ENCODE peak calls at places on chromosome 6, in seven cellular contexts. One of them, this sample, is unnamed.
A peak's percentile ranks its signal among the peaks of the same experiment; 100 is the strongest.

GRCh38 chr6:134111062-134111677 is 58.7 kb upstream of the SLC2A12 start:
- DNase-seq in suprapubic skin: no peak
- DNase-seq in IMR-90: peak; percentile 68
- DNase-seq in transverse colon: peak; percentile 30
- DNase-seq in Peyer's patch: no peak
- DNase-seq in ovary: no peak
- DNase-seq in tibial nerve: no peak
- DNase-seq in this sample: no peak

GRCh38 chr6:162871966-162872365 is 144.2 kb downstream of the PACRG start:
- DNase-seq in suprapubic skin: no peak
- DNase-seq in IMR-90: no peak
- DNase-seq in transverse colon: no peak
- DNase-seq in Peyer's patch: no peak
- DNase-seq in ovary: no peak
- DNase-seq in tibial nerve: no peak
- DNase-seq in this sample: no peak

GRCh38 chr6:137157601-137158000 is 15.8 kb downstream of the IL22RA2 start:
- DNase-seq in suprapubic skin: no peak
- DNase-seq in IMR-90: no peak
- DNase-seq in transverse colon: no peak
- DNase-seq in Peyer's patch: no peak
- DNase-seq in ovary: no peak
- DNase-seq in tibial nerve: no peak
- DNase-seq in this sample: no peak

GRCh38 chr6:53282741-53283140 is 66.0 kb downstream of the ELOVL5 start:
- DNase-seq in suprapubic skin: no peak
- DNase-seq in IMR-90: no peak
- DNase-seq in transverse colon: no peak
- DNase-seq in Peyer's patch: no peak
- DNase-seq in ovary: no peak
- DNase-seq in tibial nerve: no peak
- DNase-seq in this sample: no peak

GRCh38 chr6:110543106-110543505 is 66.7 kb upstream of the SLC22A16 start:
- DNase-seq in suprapubic skin: no peak
- DNase-seq in IMR-90: no peak
- DNase-seq in transverse colon: no peak
- DNase-seq in Peyer's patch: no peak
- DNase-seq in ovary: no peak
- DNase-seq in tibial nerve: no peak
- DNase-seq in this sample: no peak

GRCh38 chr6:435442-436307 is 44.1 kb downstream of the IRF4 start:
- DNase-seq in suprapubic skin: no peak
- DNase-seq in IMR-90: no peak
- DNase-seq in transverse colon: no peak
- DNase-seq in Peyer's patch: no peak
- DNase-seq in ovary: no peak
- DNase-seq in tibial nerve: no peak
- DNase-seq in this sample: no peak

GRCh38 chr6:105851181-105851580 is 235.0 kb upstream of the PRDM1 start:
- DNase-seq in suprapubic skin: no peak
- DNase-seq in IMR-90: peak; percentile 51
- DNase-seq in transverse colon: no peak
- DNase-seq in Peyer's patch: no peak
- DNase-seq in ovary: no peak
- DNase-seq in tibial nerve: no peak
- DNase-seq in this sample: no peak

GRCh38 chr6:50120300-50120699 is 70.6 kb upstream of the DEFB112 start:
- DNase-seq in suprapubic skin: no peak
- DNase-seq in IMR-90: no peak
- DNase-seq in transverse colon: no peak
- DNase-seq in Peyer's patch: no peak
- DNase-seq in ovary: no peak
- DNase-seq in tibial nerve: no peak
- DNase-seq in this sample: no peak

GRCh38 chr6:52293067-52293466 is 8.5 kb upstream of the MCM3 start:
- DNase-seq in suprapubic skin: no peak
- DNase-seq in IMR-90: no peak
- DNase-seq in transverse colon: no peak
- DNase-seq in Peyer's patch: no peak
- DNase-seq in ovary: no peak
- DNase-seq in tibial nerve: no peak
- DNase-seq in this sample: no peak

GRCh38 chr6:19180348-19181073 is 656.7 kb upstream of the ID4 start:
- DNase-seq in suprapubic skin: peak; percentile 88
- DNase-seq in IMR-90: no peak
- DNase-seq in transverse colon: peak; percentile 36
- DNase-seq in Peyer's patch: no peak
- DNase-seq in ovary: peak; percentile 53
- DNase-seq in tibial nerve: peak; percentile 70
- DNase-seq in this sample: no peak

GRCh38 chr6:29628419-29629281 is 4.3 kb downstream of the GABBR1 start:
- DNase-seq in suprapubic skin: peak; percentile 81
- DNase-seq in IMR-90: peak; percentile 73
- DNase-seq in transverse colon: peak; percentile 77
- DNase-seq in Peyer's patch: peak; percentile 72
- DNase-seq in ovary: peak; percentile 84
- DNase-seq in tibial nerve: peak; percentile 69
- DNase-seq in this sample: peak; percentile 79

GRCh38 chr6:7112741-7113313 is 5.1 kb downstream of the RREB1 start:
- DNase-seq in suprapubic skin: no peak
- DNase-seq in IMR-90: no peak
- DNase-seq in transverse colon: peak; percentile 44
- DNase-seq in Peyer's patch: peak; percentile 67
- DNase-seq in ovary: no peak
- DNase-seq in tibial nerve: no peak
- DNase-seq in this sample: peak; percentile 33

GRCh38 chr6:35359744-35360348 is 17.5 kb downstream of the PPARD start:
- DNase-seq in suprapubic skin: peak; percentile 41
- DNase-seq in IMR-90: peak; percentile 79
- DNase-seq in transverse colon: no peak
- DNase-seq in Peyer's patch: no peak
- DNase-seq in ovary: no peak
- DNase-seq in tibial nerve: no peak
- DNase-seq in this sample: no peak

GRCh38 chr6:30158475-30159025 is 2.5 kb downstream of the TRIM10 start:
- DNase-seq in suprapubic skin: no peak
- DNase-seq in IMR-90: no peak
- DNase-seq in transverse colon: no peak
- DNase-seq in Peyer's patch: no peak
- DNase-seq in ovary: no peak
- DNase-seq in tibial nerve: no peak
- DNase-seq in this sample: no peak

GRCh38 chr6:36852481-36853147 is 13.4 kb upstream of the CPNE5 start:
- DNase-seq in suprapubic skin: peak; percentile 57
- DNase-seq in IMR-90: peak; percentile 79
- DNase-seq in transverse colon: no peak
- DNase-seq in Peyer's patch: no peak
- DNase-seq in ovary: no peak
- DNase-seq in tibial nerve: no peak
- DNase-seq in this sample: no peak

GRCh38 chr6:135251964-135252429 is 70.9 kb downstream of the MYB start:
- DNase-seq in suprapubic skin: no peak
- DNase-seq in IMR-90: peak; percentile 73
- DNase-seq in transverse colon: peak; percentile 18
- DNase-seq in Peyer's patch: no peak
- DNase-seq in ovary: no peak
- DNase-seq in tibial nerve: no peak
- DNase-seq in this sample: no peak

GRCh38 chr6:31901953-31902643 is at the start of gene ZBTB12:
- DNase-seq in suprapubic skin: peak; percentile 92
- DNase-seq in IMR-90: peak; percentile 98
- DNase-seq in transverse colon: peak; percentile 94
- DNase-seq in Peyer's patch: peak; percentile 88
- DNase-seq in ovary: peak; percentile 96
- DNase-seq in tibial nerve: peak; percentile 80
- DNase-seq in this sample: peak; percentile 94
- TF ChIP-seq POLR2A in suprapubic skin: no peak
- TF ChIP-seq POLR2A in IMR-90: no peak
- TF ChIP-seq POLR2A in transverse colon: peak; percentile 60
- TF ChIP-seq POLR2A in Peyer's patch: peak; percentile 55
- TF ChIP-seq POLR2A in ovary: peak; percentile 64
- TF ChIP-seq POLR2A in tibial nerve: peak; percentile 50
- TF ChIP-seq POLR2A in this sample: peak; percentile 58

GRCh38 chr6:26214826-26215199 is 127.6 kb downstream of the HFE start:
- DNase-seq in suprapubic skin: no peak
- DNase-seq in IMR-90: no peak
- DNase-seq in transverse colon: no peak
- DNase-seq in Peyer's patch: no peak
- DNase-seq in ovary: no peak
- DNase-seq in tibial nerve: no peak
- DNase-seq in this sample: no peak
- H3K4me3 ChIP-seq in suprapubic skin: peak overlapping the region; percentile 65
- H3K4me3 ChIP-seq in IMR-90: peak overlapping the region; percentile 46
- H3K4me3 ChIP-seq in transverse colon: no peak overlapping the region
- H3K4me3 ChIP-seq in Peyer's patch: no peak overlapping the region
- H3K4me3 ChIP-seq in ovary: no peak overlapping the region
- H3K4me3 ChIP-seq in tibial nerve: no peak overlapping the region
- H3K4me3 ChIP-seq in this sample: no peak overlapping the region

GRCh38 chr6:144007779-144008500 is at the start of gene PLAGL1:
- DNase-seq in suprapubic skin: peak; percentile 81
- DNase-seq in IMR-90: peak; percentile 55
- DNase-seq in transverse colon: peak; percentile 69
- DNase-seq in Peyer's patch: no peak
- DNase-seq in ovary: peak; percentile 65
- DNase-seq in tibial nerve: peak; percentile 66
- DNase-seq in this sample: peak; percentile 49
- TF ChIP-seq POLR2A in suprapubic skin: peak; percentile 58
- TF ChIP-seq POLR2A in IMR-90: peak; percentile 87
- TF ChIP-seq POLR2A in transverse colon: peak; percentile 73
- TF ChIP-seq POLR2A in Peyer's patch: peak; percentile 25
- TF ChIP-seq POLR2A in ovary: no peak
- TF ChIP-seq POLR2A in tibial nerve: peak; percentile 47
- TF ChIP-seq POLR2A in this sample: peak; percentile 28

GRCh38 chr6:24125980-24126379 is at the start of gene NRSN1:
- DNase-seq in suprapubic skin: no peak
- DNase-seq in IMR-90: no peak
- DNase-seq in transverse colon: no peak
- DNase-seq in Peyer's patch: no peak
- DNase-seq in ovary: no peak
- DNase-seq in tibial nerve: no peak
- DNase-seq in this sample: no peak
- H3K4me3 ChIP-seq in suprapubic skin: peak within 1 kb of the TSS; percentile 24
- H3K4me3 ChIP-seq in IMR-90: no peak within 1 kb of the TSS
- H3K4me3 ChIP-seq in transverse colon: no peak within 1 kb of the TSS
- H3K4me3 ChIP-seq in Peyer's patch: no peak within 1 kb of the TSS
- H3K4me3 ChIP-seq in ovary: no peak within 1 kb of the TSS
- H3K4me3 ChIP-seq in tibial nerve: no peak within 1 kb of the TSS
- H3K4me3 ChIP-seq in this sample: no peak within 1 kb of the TSS

This sample was measured in right lobe of liver.